ENCODE peak calls at places on chromosomes 1 and 21, in five cellular contexts. K is transverse colon, B is cardiac muscle cell, C is tibial nerve, O is prostate gland. I is an unnamed sample.

GRCh38 chr1:198328458-198329032 is 171.7 kb downstream of the NEK7 start:
- DNase-seq in K (no peak), O (no peak), C (no peak), B (no peak), I (no peak)

GRCh38 chr1:170666661-170667060 is 2.7 kb downstream of the PRRX1 start:
- DNase-seq in K (no peak), C (no peak), O (no peak), B (no peak), I (no peak)

GRCh38 chr21:27796106-27796505 is 829.2 kb upstream of the ADAMTS5 start:
- DNase-seq in C (no peak), K (no peak), B (peak; percentile 31), O (no peak), I (no peak)

GRCh38 chr1:153684892-153685291 is 6.4 kb downstream of the NPR1 start:
- DNase-seq in O (no peak), C (no peak), B (no peak), K (no peak), I (no peak)

GRCh38 chr1:19484793-19485361 is 462 bp downstream of the CAPZB start:
- DNase-seq in C (no peak), B (peak; percentile 36), O (no peak), K (no peak), I (no peak)

GRCh38 chr1:42838482-42839190 is 7.8 kb upstream of the ZNF691 start:
- DNase-seq in O (no peak), B (no peak), C (no peak), K (no peak), I (no peak)

GRCh38 chr1:246199086-246199485 is 308.0 kb downstream of the SMYD3 start:
- DNase-seq in C (no peak), O (no peak), K (no peak), B (no peak), I (no peak)

GRCh38 chr1:243748706-243749283 is 101.2 kb downstream of the AKT3 start:
- DNase-seq in K (no peak), C (no peak), B (peak; percentile 90), O (peak; percentile 61), I (peak; percentile 23)

GRCh38 chr1:200314085-200314750 is 95.6 kb downstream of the ZNF281 start:
- DNase-seq in C (no peak), O (no peak), B (peak; percentile 66), K (no peak), I (no peak)

GRCh38 chr21:35046223-35046690 is 2.8 kb downstream of the RUNX1 start:
- DNase-seq in K (no peak), O (no peak), C (no peak), B (no peak), I (no peak)

GRCh38 chr1:155073377-155074272 is 5.0 kb upstream of the EFNA3 start:
- DNase-seq in O (no peak), C (no peak), B (no peak), K (no peak), I (no peak)

GRCh38 chr1:41627491-41628280 is 143.2 kb upstream of the EDN2 start:
- DNase-seq in C (no peak), O (no peak), K (no peak), B (no peak), I (no peak)

GRCh38 chr1:113405573-113405972 is 15.3 kb downstream of the MAGI3 start:
- DNase-seq in C (no peak), B (no peak), K (no peak), O (no peak), I (no peak)

GRCh38 chr1:88695781-88696180 is 11.7 kb downstream of the PKN2 start:
- DNase-seq in O (no peak), C (no peak), B (no peak), K (no peak), I (no peak)

GRCh38 chr1:75615664-75616435 is 4.9 kb upstream of the SLC44A5 start:
- DNase-seq in O (no peak), C (no peak), K (peak; percentile 6), B (peak; percentile 51), I (peak; percentile 42)

GRCh38 chr1:204894031-204894430 is 23.4 kb downstream of the NFASC start:
- DNase-seq in K (no peak), O (no peak), B (no peak), C (no peak), I (no peak)

GRCh38 chr1:83102630-83103071 is 896.3 kb downstream of the TTLL7 start:
- DNase-seq in K (no peak), B (no peak), C (no peak), O (no peak), I (no peak)

GRCh38 chr1:117802546-117803257 is 126.7 kb downstream of the GDAP2 start:
- DNase-seq in O (no peak), K (no peak), C (no peak), B (no peak), I (no peak)

GRCh38 chr21:25997788-25998611 is 172.6 kb downstream of the APP start:
- DNase-seq in K (peak; percentile 45), O (peak; percentile 17), C (no peak), B (peak; percentile 28), I (peak; percentile 86)

GRCh38 chr1:31434979-31435378 is 22.0 kb downstream of the SERINC2 start:
- DNase-seq in B (no peak), O (no peak), K (no peak), C (no peak), I (no peak)

GRCh38 chr1:31432592-31433395 is 19.8 kb downstream of the SERINC2 start:
- DNase-seq in K (no peak), B (no peak), O (no peak), C (no peak), I (no peak)

GRCh38 chr1:31434101-31434871 is 21.3 kb downstream of the SERINC2 start:
- DNase-seq in B (no peak), O (no peak), K (no peak), C (no peak), I (no peak)

GRCh38 chr1:31431351-31431750 is 18.3 kb downstream of the SERINC2 start:
- DNase-seq in O (no peak), C (no peak), K (peak; percentile 53), B (no peak), I (peak; percentile 86)

GRCh38 chr1:31433396-31433930 is 20.4 kb downstream of the SERINC2 start:
- DNase-seq in C (no peak), K (no peak), B (no peak), O (no peak), I (peak; percentile 1)
- TF ChIP-seq CTCF in C (no peak), K (no peak), B (no peak), O (no peak), I (no peak)

GRCh38 chr1:22166439-22166838 is 23.5 kb upstream of the WNT4 start:
- DNase-seq in K (no peak), O (no peak), B (no peak), C (no peak), I (no peak)

GRCh38 chr1:22163137-22163536 is 20.2 kb upstream of the WNT4 start:
- DNase-seq in K (no peak), B (no peak), O (no peak), C (no peak), I (no peak)

GRCh38 chr1:22163578-22163977 is 20.7 kb upstream of the WNT4 start:
- DNase-seq in K (peak; percentile 30), C (no peak), O (no peak), B (no peak), I (no peak)

GRCh38 chr1:22168412-22168973 is 25.6 kb upstream of the WNT4 start:
- DNase-seq in C (no peak), K (no peak), O (no peak), B (no peak), I (no peak)

DNA sequence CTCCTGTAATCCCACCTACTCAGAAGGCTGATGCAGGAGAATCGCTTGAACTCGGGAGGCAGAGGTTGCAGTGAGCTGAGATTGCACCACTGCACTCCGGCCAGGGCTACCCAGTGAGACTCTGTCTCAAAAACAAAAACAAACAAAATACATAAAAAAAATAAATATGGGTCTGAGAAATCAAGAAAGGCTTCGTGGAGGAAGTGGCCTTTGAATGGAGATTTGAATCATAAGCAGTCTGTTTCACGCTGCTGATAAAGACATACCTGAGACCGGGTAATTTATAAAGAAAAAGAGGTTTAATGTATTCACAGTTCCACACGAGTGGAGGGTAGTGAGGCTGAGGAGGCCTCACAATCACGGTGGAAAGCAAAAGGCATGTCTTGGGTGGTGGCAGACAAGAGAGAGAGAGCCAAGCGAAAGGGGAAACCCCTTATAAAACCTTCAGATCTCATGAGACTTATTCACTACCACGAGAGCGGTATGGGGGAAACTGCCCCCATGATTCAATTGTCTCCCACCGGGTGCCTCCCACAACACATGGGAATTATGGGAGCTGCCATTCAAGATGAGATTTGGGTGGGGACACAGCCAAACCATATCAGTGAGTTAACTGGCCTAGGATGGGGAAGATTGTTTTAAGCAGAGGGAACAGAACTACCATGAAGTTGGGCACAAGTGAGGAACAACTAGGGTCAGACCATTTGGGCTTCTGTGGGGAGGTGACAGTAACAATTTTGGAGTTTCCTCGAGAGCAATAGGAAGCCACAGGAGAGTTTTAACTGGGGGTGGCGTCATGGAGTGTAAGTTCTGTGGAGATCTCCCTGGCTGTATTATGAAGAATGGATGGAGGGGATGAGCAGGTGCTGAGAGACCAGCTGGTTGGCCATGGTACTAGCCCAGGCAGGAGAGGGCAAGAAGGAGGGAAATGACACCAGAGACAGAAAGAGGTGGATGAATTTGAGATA is 22.2 kb upstream of the WNT4 start:
- DNase-seq in B (no peak), C (no peak), K (no peak), O (no peak), I (no peak)
- H3K27me3 ChIP-seq in B (peaks cover 20% of the 10 kb centered on the region), C (no peaks in the 10 kb centered on the region), K (no peaks in the 10 kb centered on the region), O (no peaks in the 10 kb centered on the region), I (no peaks in the 10 kb centered on the region)

GRCh38 chr1:226376300-226376699 is 31.6 kb downstream of the PARP1 start:
- DNase-seq in B (no peak), C (no peak), K (no peak), O (no peak), I (no peak)
- H3K36me3 ChIP-seq in B (peaks cover 89% of the 10 kb centered on the region), C (peaks cover 100% of the 10 kb centered on the region), K (peaks cover 75% of the 10 kb centered on the region), O (peaks cover 18% of the 10 kb centered on the region), I (peaks cover 24% of the 10 kb centered on the region)

GRCh38 chr1:32068891-32069590 is 3.7 kb upstream of the TMEM39B start:
- DNase-seq in B (peak; percentile 57), K (no peak), C (no peak), O (no peak), I (no peak)

GRCh38 chr1:32073387-32074229 is 869 bp downstream of the TMEM39B start:
- DNase-seq in C (no peak), B (no peak), O (no peak), K (no peak), I (no peak)

GRCh38 chr1:32071758-32072621 is 749 bp upstream of the TMEM39B start:
- DNase-seq in K (no peak), C (no peak), O (no peak), B (peak; percentile 70), I (no peak)

GRCh38 chr1:32074841-32075240 is 2.1 kb downstream of the TMEM39B start:
- DNase-seq in K (no peak), O (no peak), B (no peak), C (no peak), I (no peak)

DNA sequence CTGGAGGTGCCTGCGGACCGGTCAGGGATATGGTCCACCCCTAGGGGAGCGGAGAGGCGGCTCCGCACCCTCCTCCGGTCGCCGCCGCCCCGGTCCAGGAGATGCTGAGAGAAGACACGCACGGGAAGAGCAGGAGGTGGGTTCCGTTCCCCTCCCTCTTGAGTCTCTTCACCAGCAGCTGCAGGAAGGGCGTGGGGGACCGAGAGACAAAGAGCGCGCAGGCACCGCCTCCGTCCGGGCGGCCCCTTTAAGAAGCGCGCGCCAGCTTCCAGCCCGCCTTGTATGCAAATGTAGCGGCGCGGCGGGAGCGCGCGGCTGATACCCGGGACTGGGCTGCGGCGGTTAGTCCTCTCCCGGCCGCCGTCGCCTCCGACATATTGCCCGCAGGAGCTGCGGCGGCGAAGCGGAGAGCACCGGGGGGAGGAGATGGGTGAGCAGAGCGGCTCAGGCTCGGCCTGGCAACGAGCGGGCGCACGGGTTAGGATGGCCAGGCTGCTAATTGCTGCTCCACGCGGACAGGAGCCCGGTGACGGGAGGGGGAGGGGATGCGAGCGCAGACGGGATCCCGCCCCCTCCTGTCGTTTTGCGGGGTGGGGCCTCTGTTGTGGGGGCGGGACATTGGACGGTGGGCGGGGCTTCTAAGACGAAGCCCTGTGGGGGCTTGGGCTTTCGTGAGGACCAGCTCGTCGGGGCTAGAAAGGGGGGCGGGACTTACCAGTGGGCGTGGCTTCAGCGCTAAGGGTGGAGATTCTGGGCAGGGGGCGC is at the start of gene TMEM39B:
- DNase-seq in K (peak; percentile 95), O (peak; percentile 94), B (peak; percentile 98), C (peak; percentile 91), I (peak; percentile 94)
- TF ChIP-seq CTCF in K (peak; percentile 12), O (peak; percentile 22), B (peak; percentile 7), C (peak; percentile 50), I (peak; percentile 44)

I was measured in body of pancreas.